ENCODE peak calls at places on chromosomes 6 and 20, in four cellular contexts. R, I, G and Y are unnamed samples.
A peak's percentile ranks its signal among the peaks of the same experiment; 100 is the strongest.

GRCh38 chr6:112683106-112683505 is 336.0 kb downstream of the RFPL4B start:
- DNase-seq in R (no peak), I (no peak), G (no peak), Y (no peak)

GRCh38 chr20:61623451-61623850 is 371.4 kb downstream of the CDH4 start:
- DNase-seq in R (no peak), I (no peak), G (no peak), Y (no peak)

GRCh38 chr6:42366011-42366705 is 85.6 kb downstream of the TRERF1 start:
- DNase-seq in R (no peak), I (no peak), G (no peak), Y (no peak)

GRCh38 chr6:1027109-1027794 is 284.6 kb upstream of the FOXQ1 start:
- DNase-seq in R (no peak), I (no peak), G (no peak), Y (peak; percentile 12)

GRCh38 chr20:2705931-2706645 is 13.5 kb downstream of the EBF4 start:
- DNase-seq in R (no peak), I (no peak), G (no peak), Y (no peak)

GRCh38 chr6:163383912-163384311 is 30.6 kb upstream of the QKI start:
- DNase-seq in R (no peak), I (no peak), G (no peak), Y (no peak)

GRCh38 chr6:127342946-127343752 is at the start of gene ECHDC1:
- DNase-seq in R (peak; percentile 79), I (no peak), G (peak; percentile 70), Y (peak; percentile 77)

GRCh38 chr6:13422601-13423247 is 64.7 kb downstream of the GFOD1 start:
- DNase-seq in R (no peak), I (peak; percentile 77), G (no peak), Y (no peak)

GRCh38 chr20:41135187-41135887 is 2.0 kb upstream of the PLCG1 start:
- DNase-seq in R (peak; percentile 68), I (peak; percentile 53), G (peak; percentile 70), Y (peak; percentile 44)

GRCh38 chr20:3067139-3068009 is 4.0 kb upstream of the OXT start:
- DNase-seq in R (no peak), I (no peak), G (no peak), Y (no peak)

DNA sequence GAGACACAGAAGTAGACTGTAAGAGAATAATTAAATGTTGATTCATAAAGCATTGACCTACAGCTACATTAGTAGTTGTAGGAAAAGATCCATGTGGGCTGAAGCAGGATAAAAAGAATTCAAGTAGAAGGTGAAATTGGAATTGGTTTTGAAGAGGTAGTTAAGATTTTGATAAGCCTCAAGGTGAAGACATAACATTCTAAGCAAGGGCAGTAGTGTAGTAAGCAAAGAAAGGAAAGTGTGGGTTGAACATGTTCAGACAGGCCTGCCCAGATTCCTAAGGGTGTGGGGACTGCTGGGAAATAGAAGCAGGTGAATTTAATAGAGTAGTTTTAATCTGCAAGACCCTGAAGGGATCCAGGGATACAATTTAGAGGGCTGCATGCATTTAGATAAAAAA is 19.0 kb downstream of the TAB2 start:
- DNase-seq in R (no peak), I (no peak), G (no peak), Y (peak; percentile 10)
- TF ChIP-seq RAD21 in R (no peak), I (no peak), G (no peak), Y (no peak)

GRCh38 chr6:21190701-21191588 is 402.6 kb upstream of the SOX4 start:
- DNase-seq in R (no peak), I (no peak), G (no peak), Y (no peak)
- H3K4me1 ChIP-seq in R (no peaks in the 10 kb centered on the region), I (peaks cover 3% of the 10 kb centered on the region), G (peaks cover 16% of the 10 kb centered on the region), Y (no peaks in the 10 kb centered on the region)

GRCh38 chr6:6781172-6781876 is 192.8 kb downstream of the LY86 start:
- DNase-seq in R (no peak), I (no peak), G (no peak), Y (peak; percentile 53)
- TF ChIP-seq PHF8 in R (no peak), I (no peak), G (no peak), Y (no peak)

GRCh38 chr6:62285612-62286469 is at the start of gene KHDRBS2:
- DNase-seq in R (no peak), I (peak; percentile 89), G (peak; percentile 3), Y (peak; percentile 24)

GRCh38 chr6:62284725-62285124 is 1.3 kb downstream of the KHDRBS2 start:
- DNase-seq in R (no peak), I (no peak), G (no peak), Y (no peak)

GRCh38 chr6:62286470-62286843 is 432 bp upstream of the KHDRBS2 start:
- DNase-seq in R (no peak), I (no peak), G (no peak), Y (no peak)

GRCh38 chr6:62283359-62283758 is 2.7 kb downstream of the KHDRBS2 start:
- DNase-seq in R (no peak), I (no peak), G (no peak), Y (no peak)

GRCh38 chr6:62283828-62284411 is 2.1 kb downstream of the KHDRBS2 start:
- DNase-seq in R (no peak), I (no peak), G (peak; percentile 50), Y (peak; percentile 0)
- TF ChIP-seq RAD21 in R (no peak), I (peak; percentile 57), G (no peak), Y (peak; percentile 9)